ENCODE peak calls at places on chromosomes 12 and 14, in five cellular contexts. K, E, T, O and C are unnamed samples.

GRCh38 chr14:53016491-53016890 is 65.6 kb upstream of the FERMT2 start:
- DNase-seq in E (no peak), T (no peak), K (no peak), O (no peak), C (peak)

GRCh38 chr12:118783703-118784102 is 197.6 kb upstream of the SRRM4 start:
- DNase-seq in K (no peak), E (no peak), O (no peak), T (no peak), C (no peak)

GRCh38 chr14:50000215-50001145 is 107.6 kb downstream of the ARF6 start:
- DNase-seq in E (peak), O (no peak), T (peak), K (peak), C (peak)

GRCh38 chr14:61822458-61822857 is 60.2 kb downstream of the SNAPC1 start:
- DNase-seq in K (no peak), E (no peak), T (no peak), O (no peak), C (no peak)

GRCh38 chr14:22646570-22647254 is 2.6 kb upstream of the OR6J1 start:
- DNase-seq in E (no peak), T (no peak), K (peak), O (no peak), C (peak)

GRCh38 chr12:55935742-55936151 is 4.8 kb downstream of the DGKA start:
- DNase-seq in E (peak), O (no peak), T (no peak), K (no peak), C (no peak)

GRCh38 chr14:75096959-75097358 is 27.5 kb downstream of the ZC2HC1C start:
- DNase-seq in O (no peak), E (no peak), K (no peak), T (no peak), C (no peak)

GRCh38 chr14:36477266-36477665 is 42.8 kb downstream of the NKX2-1 start:
- DNase-seq in K (peak), T (no peak), O (no peak), E (no peak), C (peak)

GRCh38 chr14:52268191-52269061 is 928 bp downstream of the PTGDR start:
- DNase-seq in E (peak), K (no peak), T (peak), O (no peak), C (peak)

GRCh38 chr12:110340706-110341105 is 59.7 kb downstream of the ATP2A2 start:
- DNase-seq in T (no peak), O (no peak), K (no peak), E (no peak), C (no peak)
- H3K27ac ChIP-seq in T (no peak), O (peak), K (peak), E (peak), C (no peak)

DNA sequence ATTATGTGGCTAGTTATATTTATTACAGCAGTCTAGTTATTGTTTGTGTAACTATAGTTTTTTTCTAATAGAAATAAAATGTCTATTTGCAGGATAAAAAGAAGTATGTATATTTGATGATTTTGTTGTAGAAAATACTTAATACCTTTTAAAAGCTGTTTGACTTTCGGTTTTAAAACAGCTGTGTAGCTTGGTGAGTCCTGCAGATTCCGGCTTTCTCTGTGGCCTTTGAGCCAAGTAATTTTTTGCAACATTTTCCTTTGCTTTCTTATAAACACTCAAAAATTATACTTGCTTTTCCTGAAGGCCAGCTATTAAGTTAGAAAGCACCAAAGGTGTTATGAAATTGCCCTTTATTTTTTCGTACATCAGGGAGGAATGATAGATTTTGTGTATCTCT is 63.5 kb downstream of the CRADD start:
- DNase-seq in E (peak), T (no peak), O (no peak), K (peak), C (no peak)
- H3K4me2 ChIP-seq in E (peak), T (peak), O (peak), K (peak), C (peak)

GRCh38 chr12:9048930-9049329 is 59.6 kb downstream of the KLRG1 start:
- DNase-seq in O (no peak), E (no peak), K (no peak), T (no peak), C (no peak)
- H3K27ac ChIP-seq in O (no peak), E (no peak), K (no peak), T (no peak), C (no peak)

DNA sequence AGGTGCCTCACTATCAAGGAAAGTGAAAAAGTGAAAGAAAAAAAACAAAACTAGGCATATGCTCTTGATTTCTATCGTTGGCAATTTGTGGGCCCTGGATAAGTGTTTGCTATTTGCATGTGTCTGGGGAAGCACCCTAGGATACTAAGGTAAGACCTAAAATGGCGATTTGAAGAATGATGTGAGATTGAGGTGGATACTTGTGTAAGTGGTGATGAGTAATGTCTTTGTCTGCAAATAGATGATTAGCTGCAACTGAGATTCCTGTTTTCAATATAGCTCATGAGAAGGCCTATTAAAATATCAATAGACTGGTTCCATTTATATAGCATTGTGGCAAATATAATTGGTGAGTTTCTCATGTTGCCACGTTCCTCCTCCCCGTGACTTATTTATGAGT is 261.7 kb downstream of the NEDD1 start:
- DNase-seq in T (no peak), E (peak), O (no peak), K (no peak), C (no peak)
- H3K4me2 ChIP-seq in T (no peak), E (no peak), O (no peak), K (no peak), C (no peak)

GRCh38 chr14:34063042-34063441 is 112.2 kb upstream of the EGLN3 start:
- DNase-seq in O (no peak), T (no peak), E (no peak), K (no peak), C (no peak)
- H3K27ac ChIP-seq in O (peak), T (peak), E (no peak), K (no peak), C (no peak)

GRCh38 chr12:50647031-50647430 is 116.9 kb upstream of the ATF1 start:
- DNase-seq in T (no peak), O (no peak), E (no peak), K (no peak), C (no peak)

GRCh38 chr12:50655374-50655921 is 108.5 kb upstream of the ATF1 start:
- DNase-seq in E (no peak), K (no peak), O (no peak), T (no peak), C (no peak)

GRCh38 chr12:50647479-50647878 is 116.4 kb upstream of the ATF1 start:
- DNase-seq in K (peak), T (no peak), O (no peak), E (no peak), C (no peak)

GRCh38 chr12:50650285-50650684 is 113.6 kb upstream of the ATF1 start:
- DNase-seq in O (no peak), K (no peak), T (no peak), E (no peak), C (no peak)
- H3K4me2 ChIP-seq in O (no peak), K (no peak), T (no peak), E (no peak), C (no peak)

GRCh38 chr12:124752437-124753229 is 111.0 kb downstream of the SCARB1 start:
- DNase-seq in T (no peak), E (no peak), O (no peak), K (peak), C (no peak)
- H3K27ac ChIP-seq in T (no peak), E (no peak), O (peak), K (no peak), C (no peak)

DNA sequence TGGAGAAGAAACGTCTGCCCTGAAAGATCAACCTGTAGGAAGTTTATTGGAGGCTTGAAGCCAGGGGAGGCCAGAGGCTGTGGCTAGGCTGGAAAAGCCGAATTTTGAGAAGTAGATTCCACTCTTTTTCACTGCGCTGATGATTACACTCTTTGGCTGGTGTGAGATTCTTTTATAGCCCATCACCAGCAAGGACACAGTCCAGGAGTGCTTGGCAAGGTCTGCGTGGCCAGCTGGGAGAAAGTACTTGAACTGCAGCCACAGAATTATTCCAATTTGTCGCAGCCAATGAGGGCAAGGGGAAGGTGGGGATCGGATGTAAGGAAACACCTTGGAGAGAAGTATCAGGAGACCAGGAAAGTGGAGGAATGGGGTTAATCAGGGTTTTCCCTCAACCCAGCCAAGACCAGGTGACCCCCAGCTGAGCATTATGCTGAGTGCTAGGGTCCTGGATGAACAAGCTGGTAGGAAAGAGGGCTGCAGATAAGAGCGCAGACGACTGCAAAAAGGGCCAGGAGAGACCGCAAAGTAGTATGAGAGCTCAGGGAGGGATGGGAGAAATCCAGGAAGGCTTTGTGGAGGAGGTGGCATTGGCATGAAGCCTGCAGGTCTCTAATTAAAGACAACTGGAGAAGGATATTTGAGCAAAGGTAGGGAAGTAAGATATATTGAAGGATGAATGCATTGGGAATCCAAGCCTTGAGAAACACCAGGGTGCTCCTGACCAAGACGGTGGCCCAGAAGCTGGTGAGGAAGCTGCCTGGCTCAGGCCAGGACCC is 44.7 kb downstream of the SYNE3 start:
- DNase-seq in K (no peak), T (no peak), O (no peak), E (no peak), C (no peak)
- H3K4me2 ChIP-seq in K (no peak), T (no peak), O (no peak), E (no peak), C (no peak)

GRCh38 chr12:5429741-5430557 is 2.0 kb upstream of the NTF3 start:
- DNase-seq in K (no peak), T (no peak), O (no peak), E (peak), C (no peak)
- H3K27ac ChIP-seq in K (no peak), T (peak), O (no peak), E (no peak), C (no peak)

GRCh38 chr12:6849976-6850560 is 1.0 kb downstream of the CDCA3 start:
- DNase-seq in T (no peak), K (no peak), E (no peak), O (no peak), C (no peak)
- H3K4me2 ChIP-seq in T (peak), K (peak), E (peak), O (peak), C (peak)